ENCODE peak calls at places on chromosomes 5 and 9, in seven cellular contexts. E is esophagus squamous epithelium; I is kidney; R is tibial artery; X is CD4-positive, alpha-beta T cell; T is pancreas; C is psoas muscle. U is an unnamed sample.

GRCh38 chr5:136703706-136704105 is 338.4 kb upstream of the TRPC7 start:
- DNase-seq in T (no peak), I (no peak), E (no peak), X (no peak), C (no peak), R (no peak), U (no peak)

GRCh38 chr9:99970481-99970880 is 64.0 kb downstream of the STX17 start:
- DNase-seq in E (no peak), T (no peak), R (no peak), X (no peak), I (no peak), C (no peak), U (no peak)

GRCh38 chr5:132489871-132490483 is 596 bp downstream of the IRF1 start:
- DNase-seq in T (peak; percentile 57), I (peak; percentile 91), R (peak; percentile 52), X (no peak), C (peak; percentile 64), E (no peak), U (peak; percentile 63)

GRCh38 chr9:5695860-5696259 is 67.0 kb downstream of the RIC1 start:
- DNase-seq in T (no peak), E (no peak), I (no peak), X (no peak), C (no peak), R (no peak), U (no peak)

GRCh38 chr9:83041771-83042170 is 21.2 kb downstream of the RASEF start:
- DNase-seq in R (no peak), E (no peak), T (no peak), X (no peak), C (no peak), I (no peak), U (no peak)

GRCh38 chr9:137429546-137429890 is 6.3 kb downstream of the NOXA1 start:
- DNase-seq in E (no peak), X (no peak), R (no peak), I (peak; percentile 68), C (peak; percentile 10), T (no peak), U (no peak)

GRCh38 chr5:112576298-112576925 is 157.3 kb upstream of the EPB41L4A start:
- DNase-seq in C (no peak), I (no peak), X (no peak), E (no peak), R (no peak), T (no peak), U (no peak)

GRCh38 chr5:124652514-124652819 is 94.0 kb downstream of the ZNF608 start:
- DNase-seq in E (no peak), C (no peak), I (no peak), X (no peak), R (no peak), T (no peak), U (no peak)

GRCh38 chr5:16561660-16562059 is 55.1 kb downstream of the RETREG1 start:
- DNase-seq in C (no peak), I (no peak), E (no peak), X (no peak), T (no peak), R (no peak), U (no peak)

GRCh38 chr9:99357575-99357974 is 135.5 kb downstream of the SEC61B start:
- DNase-seq in T (no peak), I (no peak), X (no peak), R (peak; percentile 79), E (no peak), C (peak; percentile 69), U (no peak)

GRCh38 chr5:127013407-127013806 is 17.0 kb downstream of the MARCHF3 start:
- DNase-seq in I (no peak), R (no peak), T (no peak), E (no peak), C (no peak), X (no peak), U (no peak)

GRCh38 chr5:145847499-145848497 is 12.7 kb upstream of the PRELID2 start:
- DNase-seq in X (no peak), C (no peak), R (no peak), T (no peak), I (no peak), E (no peak), U (no peak)

GRCh38 chr9:89843591-89843990 is 238.8 kb downstream of the GADD45G start:
- DNase-seq in E (no peak), I (no peak), R (no peak), T (no peak), X (no peak), C (no peak), U (no peak)

GRCh38 chr5:68484307-68485068 is 268.9 kb downstream of the PIK3R1 start:
- DNase-seq in R (no peak), E (no peak), T (no peak), X (no peak), C (no peak), I (no peak), U (no peak)

GRCh38 chr5:143314664-143315063 is 88.8 kb downstream of the NR3C1 start:
- DNase-seq in C (no peak), T (no peak), R (no peak), X (no peak), E (no peak), I (no peak), U (no peak)

GRCh38 chr9:126906086-126906485 is 8.5 kb upstream of the RALGPS1 start:
- DNase-seq in E (no peak), I (no peak), T (no peak), C (no peak), X (no peak), R (no peak), U (no peak)

GRCh38 chr5:58958701-58959100 is 375.8 kb downstream of the RAB3C start:
- DNase-seq in T (no peak), X (no peak), R (no peak), I (no peak), E (no peak), C (no peak), U (no peak)

GRCh38 chr5:100777680-100778281 is 125.3 kb downstream of the ST8SIA4 start:
- DNase-seq in E (no peak), T (no peak), X (no peak), I (no peak), R (peak; percentile 39), C (no peak), U (no peak)

GRCh38 chr9:111601237-111602018 is 2.0 kb upstream of the PTGR1 start:
- DNase-seq in T (no peak), R (no peak), I (no peak), E (no peak), C (no peak), X (no peak), U (no peak)

GRCh38 chr9:115524467-115525059 is 406.6 kb upstream of the TNC start:
- DNase-seq in E (no peak), T (no peak), C (no peak), I (no peak), R (no peak), X (no peak), U (peak; percentile 49)

DNA sequence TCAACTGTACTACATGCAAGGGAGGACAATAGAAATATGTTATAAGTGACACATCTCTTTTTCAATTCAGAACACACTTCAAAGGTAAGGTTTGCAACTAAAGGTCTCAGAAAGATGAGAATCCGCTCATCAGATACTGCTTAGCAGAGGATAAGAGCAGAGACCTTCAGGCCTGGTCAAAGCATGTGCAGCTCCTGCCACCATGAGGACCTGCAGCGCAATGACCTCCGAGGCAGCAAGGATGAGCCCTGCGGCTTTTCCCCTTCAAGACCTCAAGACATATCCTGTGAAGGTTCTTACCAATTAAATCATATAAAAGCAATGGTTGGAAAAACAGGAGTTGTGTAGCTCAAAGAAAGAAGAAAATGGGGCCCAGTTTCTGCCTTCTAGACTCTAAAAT is 135.8 kb downstream of the TRIM36 start:
- DNase-seq in E (no peak), X (no peak), C (no peak), T (no peak), I (no peak), R (no peak), U (no peak)
- TF ChIP-seq CTCF in E (no peak), X (no peak), C (no peak), T (no peak), I (no peak), R (no peak), U (no peak)

GRCh38 chr5:74838262-74838661 is 27.9 kb downstream of the FAM169A start:
- DNase-seq in R (no peak), T (no peak), I (no peak), C (no peak), X (no peak), E (no peak), U (no peak)

GRCh38 chr5:74829413-74829812 is 36.8 kb downstream of the FAM169A start:
- DNase-seq in C (no peak), T (no peak), X (no peak), R (no peak), I (no peak), E (no peak), U (no peak)

GRCh38 chr5:74839228-74839627 is 27.0 kb downstream of the FAM169A start:
- DNase-seq in E (no peak), I (no peak), C (no peak), X (no peak), R (no peak), T (no peak), U (no peak)

GRCh38 chr5:74837115-74837514 is 29.1 kb downstream of the FAM169A start:
- DNase-seq in T (no peak), E (no peak), R (no peak), X (no peak), I (no peak), C (no peak), U (no peak)

DNA sequence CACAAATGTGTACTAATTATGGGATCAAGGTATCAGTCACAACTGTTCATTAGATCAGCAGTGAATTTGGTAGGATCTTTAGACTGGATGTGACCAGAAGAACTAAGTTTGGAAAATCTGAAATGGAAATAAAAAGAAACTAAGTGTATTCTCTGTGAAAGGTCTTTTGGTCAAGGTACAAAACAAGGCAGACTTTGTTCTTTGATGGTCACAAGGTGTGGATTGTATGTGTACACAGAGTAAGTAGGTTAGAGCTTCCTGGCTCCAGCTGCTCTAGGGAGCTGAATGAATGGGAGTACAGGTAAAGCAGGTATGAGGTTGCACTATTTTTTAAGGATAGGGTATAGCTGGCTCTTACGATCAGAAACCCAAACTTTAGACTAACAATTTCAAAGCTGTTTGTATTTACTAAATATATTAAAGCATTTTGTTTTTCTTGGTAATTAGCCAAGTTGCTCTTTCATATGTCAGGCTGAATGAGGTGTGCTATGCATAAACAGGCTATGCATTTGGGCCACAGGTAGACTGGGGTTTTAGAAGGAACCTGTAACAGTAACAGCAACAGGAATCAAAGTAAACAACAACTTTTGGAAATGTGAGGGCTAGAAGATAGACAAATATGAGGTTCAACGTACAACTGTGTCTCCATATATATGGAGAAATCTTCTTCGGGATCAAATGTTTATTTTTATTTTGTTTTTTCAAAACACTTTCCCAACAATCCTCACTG is 32.5 kb downstream of the FAM169A start:
- DNase-seq in X (no peak), E (no peak), C (no peak), R (no peak), I (no peak), T (no peak), U (no peak)
- H3K27ac ChIP-seq in X (no peak overlapping the region), E (no peak overlapping the region), C (no peak overlapping the region), R (no peak overlapping the region), I (no peak overlapping the region), T (no peak overlapping the region), U (no peak overlapping the region)

GRCh38 chr5:61600945-61601491 is 269.0 kb downstream of the ZSWIM6 start:
- DNase-seq in I (no peak), X (no peak), E (no peak), T (peak; percentile 44), C (no peak), R (no peak), U (no peak)
- TF ChIP-seq CTCF in I (no peak), X (no peak), E (no peak), T (no peak), C (no peak), R (no peak), U (no peak)

GRCh38 chr5:80987078-80987766 is 27.1 kb downstream of the RASGRF2 start:
- DNase-seq in R (no peak), C (no peak), X (no peak), I (no peak), E (no peak), T (no peak), U (no peak)
- H3K27ac ChIP-seq in R (no peak overlapping the region), C (no peak overlapping the region), X (no peak overlapping the region), I (peak overlapping the region; percentile 10), E (no peak overlapping the region), T (no peak overlapping the region), U (peak overlapping the region; percentile 79)

U was measured in uterus.